ENCODE peak calls at places on chromosomes 6 and 20, in five cellular contexts. H is DMS79, D is SW480, A is ACHN, Z is HT1080. Q is an unnamed sample.

GRCh38 chr20:3563548-3564177 is 92.8 kb downstream of the ATRN start:
- DNase-seq in D (peak; percentile 59), Z (peak; percentile 12), A (peak; percentile 33), H (peak; percentile 50), Q (peak; percentile 25)

GRCh38 chr20:11376998-11377397 is 540.7 kb upstream of the BTBD3 start:
- DNase-seq in D (no peak), H (no peak), Z (peak; percentile 90), A (no peak), Q (no peak)

GRCh38 chr6:18632670-18633410 is 245.7 kb downstream of the RNF144B start:
- DNase-seq in A (peak; percentile 12), H (no peak), Z (peak; percentile 65), D (peak; percentile 7), Q (peak; percentile 28)

GRCh38 chr6:30121446-30122065 is 8.7 kb upstream of the TRIM31 start:
- DNase-seq in Z (no peak), D (no peak), A (no peak), H (no peak), Q (no peak)

GRCh38 chr20:36845288-36845969 is 30.5 kb upstream of the TLDC2 start:
- DNase-seq in H (no peak), A (no peak), D (no peak), Z (no peak), Q (no peak)

GRCh38 chr20:37325206-37325605 is 20.7 kb upstream of the SRC start:
- DNase-seq in A (no peak), D (no peak), Z (no peak), H (no peak), Q (no peak)

GRCh38 chr6:169008641-169009040 is 245.0 kb downstream of the THBS2 start:
- DNase-seq in Z (no peak), H (no peak), D (peak; percentile 21), A (no peak), Q (no peak)

GRCh38 chr6:37882292-37882691 is 62.8 kb downstream of the ZFAND3 start:
- DNase-seq in H (no peak), D (no peak), A (no peak), Z (no peak), Q (no peak)

GRCh38 chr20:723756-724155 is 44.5 kb downstream of the SLC52A3 start:
- DNase-seq in Z (no peak), D (no peak), A (no peak), H (no peak), Q (no peak)

GRCh38 chr6:27293436-27294152 is 18.5 kb downstream of the POM121L2 start:
- DNase-seq in Z (peak; percentile 75), D (no peak), A (peak; percentile 8), H (no peak), Q (peak; percentile 86)

GRCh38 chr6:126913658-126914057 is 204.8 kb upstream of the RSPO3 start:
- DNase-seq in D (no peak), H (no peak), Z (no peak), A (no peak), Q (no peak)

GRCh38 chr6:46350714-46351113 is 140.5 kb downstream of the RCAN2 start:
- DNase-seq in H (no peak), Z (no peak), D (no peak), A (no peak), Q (no peak)

GRCh38 chr6:113018351-113019151 is 671.4 kb downstream of the RFPL4B start:
- DNase-seq in Z (peak; percentile 72), D (no peak), A (no peak), H (no peak), Q (peak; percentile 69)

GRCh38 chr20:11045412-11046175 is 371.8 kb upstream of the JAG1 start:
- DNase-seq in Z (no peak), H (no peak), D (no peak), A (no peak), Q (no peak)

GRCh38 chr6:35049346-35049745 is 91.8 kb downstream of the TCP11 start:
- DNase-seq in A (no peak), D (no peak), Z (no peak), H (no peak), Q (no peak)